ENCODE peak calls at places on chromosomes 1 and 21, in seven cellular contexts. S is transverse colon, Z is mammary epithelial cell, F is neural progenitor cell, O is PC-9, B is sigmoid colon, T is lower lobe of right lung. N is an unnamed sample. For H3K4me1, the result is how much of the 10 kb centered on the place peaks cover.

GRCh38 chr1:193408782-193409293 is 222.4 kb upstream of the B3GALT2 start:
- DNase-seq in F (peak), Z (peak), O (peak), T (peak), B (peak), S (peak), N (peak)

GRCh38 chr1:234927312-234927967 is 201.2 kb downstream of the TOMM20 start:
- DNase-seq in B (no peak), O (no peak), T (no peak), Z (no peak), S (no peak), F (no peak), N (no peak)

GRCh38 chr1:86975993-86976392 is 61.6 kb downstream of the HS2ST1 start:
- DNase-seq in F (no peak), B (no peak), S (no peak), Z (no peak), O (no peak), T (no peak), N (no peak)

GRCh38 chr1:54499097-54500029 is 48.7 kb upstream of the ACOT11 start:
- DNase-seq in B (no peak), S (peak), O (peak), Z (peak), T (no peak), F (peak), N (no peak)

GRCh38 chr1:174051956-174052355 is 29.8 kb upstream of the RC3H1 start:
- DNase-seq in S (no peak), O (no peak), F (peak), B (peak), Z (no peak), T (no peak), N (no peak)

GRCh38 chr1:40039245-40039756 is 1.2 kb upstream of the CAP1 start:
- DNase-seq in Z (no peak), F (no peak), B (peak), S (no peak), O (no peak), T (no peak), N (no peak)

GRCh38 chr21:36385909-36386642 is 884 bp downstream of the CHAF1B start:
- DNase-seq in Z (peak), B (no peak), T (no peak), S (no peak), F (peak), O (no peak), N (peak)

GRCh38 chr1:185314416-185314815 is 2.6 kb downstream of the IVNS1ABP start:
- DNase-seq in Z (no peak), B (no peak), O (no peak), S (no peak), F (peak), T (no peak), N (no peak)

GRCh38 chr1:1273152-1273534 is 511 bp downstream of the UBE2J2 start:
- DNase-seq in F (no peak), Z (no peak), S (no peak), T (no peak), B (no peak), O (no peak), N (no peak)

GRCh38 chr1:7703321-7704213 is 67.5 kb upstream of the VAMP3 start:
- DNase-seq in B (no peak), Z (no peak), F (peak), S (no peak), O (no peak), T (no peak), N (no peak)

GRCh38 chr1:246214708-246215504 is 292.2 kb downstream of the SMYD3 start:
- DNase-seq in B (peak), Z (peak), T (no peak), O (no peak), F (no peak), S (peak), N (no peak)

GRCh38 chr1:36093919-36094318 is 5.2 kb downstream of the ADPRS start:
- DNase-seq in B (peak), F (no peak), S (no peak), Z (no peak), O (no peak), T (no peak), N (no peak)

GRCh38 chr1:2356401-2356800 is 35.0 kb downstream of the MORN1 start:
- DNase-seq in O (no peak), S (no peak), F (no peak), Z (no peak), B (peak), T (peak), N (no peak)

GRCh38 chr1:231702804-231703203 is 76.2 kb downstream of the DISC1 start:
- DNase-seq in B (no peak), Z (peak), O (no peak), S (no peak), T (no peak), F (no peak), N (no peak)

GRCh38 chr1:181128592-181129497 is 40.3 kb downstream of the IER5 start:
- DNase-seq in B (no peak), Z (no peak), S (peak), T (peak), F (peak), O (no peak), N (no peak)

GRCh38 chr1:60746278-60746761 is 336.0 kb upstream of the NFIA start:
- DNase-seq in F (peak), B (no peak), Z (no peak), S (no peak), T (no peak), O (no peak), N (no peak)

GRCh38 chr1:51570063-51570720 is 46.7 kb upstream of the OSBPL9 start:
- DNase-seq in Z (no peak), O (no peak), B (no peak), T (no peak), F (no peak), S (no peak), N (no peak)

GRCh38 chr1:70633004-70633403 is 221.9 kb downstream of the CTH start:
- DNase-seq in T (no peak), F (no peak), B (no peak), S (no peak), Z (no peak), O (no peak), N (no peak)

GRCh38 chr1:209883341-209883971 is 54.6 kb upstream of the SYT14 start:
- DNase-seq in B (no peak), T (no peak), F (peak), S (no peak), O (no peak), Z (peak), N (no peak)

GRCh38 chr1:248924696-248925532 is 18.9 kb downstream of the PGBD2 start:
- DNase-seq in T (no peak), O (peak), F (peak), B (no peak), S (peak), Z (peak), N (no peak)

GRCh38 chr1:177230228-177231016 is 59.7 kb downstream of the BRINP2 start:
- DNase-seq in B (no peak), T (no peak), S (no peak), O (no peak), Z (no peak), F (no peak), N (no peak)

GRCh38 chr1:57131701-57132394 is 166.0 kb upstream of the C8B start:
- DNase-seq in S (no peak), F (no peak), B (no peak), T (no peak), Z (peak), O (no peak), N (no peak)

GRCh38 chr1:22442212-22442894 is 9.3 kb upstream of the ZBTB40 start:
- DNase-seq in F (no peak), S (no peak), O (no peak), B (no peak), Z (no peak), T (no peak), N (no peak)

GRCh38 chr1:196535727-196536126 is 72.5 kb downstream of the KCNT2 start:
- DNase-seq in S (no peak), Z (peak), B (no peak), O (peak), F (peak), T (no peak), N (no peak)

GRCh38 chr1:243246916-243247315 is 8.2 kb downstream of the CEP170 start:
- DNase-seq in O (no peak), B (no peak), F (no peak), Z (no peak), T (no peak), S (no peak), N (no peak)

GRCh38 chr21:39134288-39134810 is 48.9 kb downstream of the PSMG1 start:
- DNase-seq in T (no peak), O (no peak), Z (no peak), S (no peak), B (no peak), F (no peak), N (no peak)

GRCh38 chr1:161439280-161440232 is 65.7 kb upstream of the FCGR2A start:
- DNase-seq in S (peak), Z (peak), O (no peak), F (no peak), T (peak), B (peak), N (no peak)

DNA sequence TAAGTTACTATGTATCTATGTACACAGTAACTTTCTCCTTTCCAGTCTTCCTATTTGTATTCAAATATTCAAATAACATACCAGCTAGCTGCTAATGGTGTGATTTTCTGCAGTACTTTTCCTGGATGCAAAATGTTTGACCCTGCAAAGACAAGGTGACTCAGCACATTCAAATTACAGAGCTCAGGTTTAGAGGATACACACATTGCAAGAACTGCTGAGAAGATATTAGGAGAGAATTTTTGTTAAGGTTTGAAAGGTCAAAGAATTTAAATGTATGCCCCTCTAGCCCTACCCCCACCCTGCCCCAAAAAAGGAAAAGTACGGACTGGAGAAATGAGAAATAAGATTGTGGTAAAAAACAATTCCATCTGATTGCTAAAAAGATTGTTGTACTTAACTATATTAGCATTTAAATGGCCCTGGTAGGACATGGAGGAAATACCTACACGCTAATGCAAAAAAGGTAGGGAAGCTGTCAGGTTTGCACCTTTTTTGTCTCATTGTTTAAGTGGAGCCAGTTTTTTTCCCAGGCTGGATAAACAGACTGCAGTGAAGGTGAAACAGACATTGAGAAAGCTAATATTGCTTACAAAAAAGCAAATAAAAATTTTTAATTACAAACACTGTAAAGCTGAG is 45.6 kb downstream of the ZNF281 start:
- DNase-seq in O (peak), S (no peak), T (no peak), B (no peak), Z (no peak), F (no peak), N (no peak)
- H3K4me3 ChIP-seq in O (no peak), S (no peak), T (no peak), B (no peak), Z (no peak), F (no peak), N (no peak)

GRCh38 chr1:225450491-225451191 is 22.8 kb upstream of the LBR start:
- DNase-seq in B (peak), F (no peak), S (peak), O (peak), T (peak), Z (no peak), N (no peak)
- H3K4me1 ChIP-seq in B (under half), F (under half), S (under half), O (half or more), T (under half), Z (under half), N (under half)

DNA sequence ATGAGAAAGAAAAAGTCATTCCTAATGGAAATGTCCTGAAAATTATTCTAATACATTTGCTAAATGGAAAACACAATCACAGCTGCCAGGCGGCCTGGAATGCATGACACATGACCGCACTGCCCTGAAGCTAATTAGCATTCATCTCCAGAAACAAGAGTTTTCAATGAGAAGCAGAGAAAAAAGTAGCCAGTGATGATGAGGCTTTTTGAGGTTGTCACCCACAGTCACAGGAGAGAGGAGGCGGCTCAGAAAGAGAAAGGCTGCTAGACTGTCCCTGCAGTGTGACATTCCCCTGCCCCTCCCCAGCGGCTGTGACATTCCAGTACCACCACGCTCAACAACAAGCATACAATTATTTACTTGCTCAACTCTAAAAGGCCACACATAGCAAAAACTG is 122.9 kb upstream of the KRTAP19-8 start:
- DNase-seq in B (no peak), O (peak), Z (peak), T (no peak), S (no peak), F (peak), N (no peak)
- H3K4me3 ChIP-seq in B (no peak), O (no peak), Z (no peak), T (no peak), S (no peak), F (peak), N (no peak)

DNA sequence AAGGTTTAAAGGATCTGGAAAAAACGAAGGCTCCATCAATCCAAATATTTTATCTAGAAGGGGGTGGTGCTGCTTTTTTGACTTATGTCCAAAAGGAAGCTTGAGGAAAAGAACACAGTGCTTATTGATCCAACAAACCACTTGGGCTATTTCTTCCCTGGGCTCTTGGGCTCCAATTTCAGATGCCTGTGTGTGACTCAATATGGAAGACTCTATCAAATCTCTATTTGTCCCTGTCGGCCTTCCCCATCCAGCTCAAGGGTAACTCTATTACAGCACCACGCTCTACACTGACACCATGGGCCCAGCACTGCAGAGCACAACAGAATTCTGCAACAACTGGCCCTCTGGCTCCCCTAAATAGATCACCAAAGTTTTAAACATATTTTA is 51.7 kb downstream of the CAPZB start:
- DNase-seq in O (no peak), T (no peak), F (no peak), Z (no peak), B (no peak), S (no peak), N (no peak)
- H3K4me1 ChIP-seq in O (under half), T (half or more), F (under half), Z (half or more), B (under half), S (half or more), N (under half)

DNA sequence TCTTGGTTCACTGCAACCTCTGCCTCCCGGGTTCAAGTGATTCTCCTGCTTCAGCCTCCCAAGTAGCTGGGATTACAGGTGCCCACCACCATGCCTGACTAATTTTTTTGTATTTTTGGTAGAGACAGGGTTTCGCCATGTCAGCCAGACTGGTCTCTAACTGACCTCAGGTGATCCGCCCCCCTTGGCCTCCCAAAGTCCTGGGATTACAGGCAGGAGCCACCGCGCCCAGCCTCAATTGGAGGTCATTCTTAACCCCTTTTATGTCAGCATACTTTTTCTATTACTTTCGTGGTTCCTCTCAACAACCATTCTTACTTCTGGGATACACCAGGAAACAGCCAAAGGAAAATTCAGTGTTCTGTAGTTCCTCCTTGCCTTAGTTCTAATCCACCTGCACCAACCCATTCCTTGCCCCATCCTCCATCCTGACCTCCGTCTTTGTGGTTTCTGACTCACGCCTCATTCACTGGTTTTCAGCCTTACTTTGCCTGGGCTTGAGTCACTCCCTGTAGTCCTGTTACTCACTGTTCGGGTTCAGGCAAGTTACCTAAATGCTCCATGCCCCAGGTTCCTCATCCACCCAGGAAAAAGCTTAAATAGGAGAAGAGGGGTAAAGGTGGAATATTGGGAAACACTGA is 12.9 kb upstream of the BCL10 start:
- DNase-seq in Z (peak), S (no peak), O (peak), F (no peak), T (no peak), B (no peak), N (no peak)
- H3K4me3 ChIP-seq in Z (no peak), S (no peak), O (peak), F (no peak), T (no peak), B (no peak), N (no peak)

GRCh38 chr1:65149753-65150463 is 1.9 kb downstream of the AK4 start:
- DNase-seq in F (no peak), B (no peak), Z (no peak), O (no peak), S (no peak), T (no peak), N (no peak)
- H3K4me1 ChIP-seq in F (under half), B (under half), Z (under half), O (under half), S (under half), T (under half), N (under half)